ENCODE peak calls at places on chromosomes 1 and 21, in seven cellular contexts. One of them, this sample, is unnamed. For H3K4me1, the result is how much of the 10 kb centered on the place peaks cover.

GRCh38 chr1:162943627-162944026 is 82.7 kb upstream of the CCDC190 start:
- DNase-seq in astrocyte: peak
- DNase-seq in OCI-LY7: no peak
- DNase-seq in CD8-positive, alpha-beta T cell: no peak
- DNase-seq in psoas muscle: no peak
- DNase-seq in left ventricle myocardium inferior: no peak
- DNase-seq in heart left ventricle: no peak
- DNase-seq in this sample: no peak

GRCh38 chr1:229848762-229849677 is 218.0 kb upstream of the GALNT2 start:
- DNase-seq in CD8-positive, alpha-beta T cell: no peak
- DNase-seq in left ventricle myocardium inferior: no peak
- DNase-seq in OCI-LY7: peak
- DNase-seq in psoas muscle: no peak
- DNase-seq in heart left ventricle: no peak
- DNase-seq in astrocyte: no peak
- DNase-seq in this sample: no peak

GRCh38 chr1:1779691-1780597 is 1.7 kb upstream of the NADK start:
- DNase-seq in OCI-LY7: peak
- DNase-seq in heart left ventricle: peak
- DNase-seq in astrocyte: peak
- DNase-seq in left ventricle myocardium inferior: peak
- DNase-seq in CD8-positive, alpha-beta T cell: peak
- DNase-seq in psoas muscle: peak
- DNase-seq in this sample: peak

GRCh38 chr1:39927538-39927937 is 25.8 kb upstream of the MYCL start:
- DNase-seq in CD8-positive, alpha-beta T cell: no peak
- DNase-seq in psoas muscle: no peak
- DNase-seq in astrocyte: no peak
- DNase-seq in left ventricle myocardium inferior: no peak
- DNase-seq in heart left ventricle: no peak
- DNase-seq in OCI-LY7: no peak
- DNase-seq in this sample: no peak

GRCh38 chr1:162541619-162542141 is 19.8 kb upstream of the UAP1 start:
- DNase-seq in heart left ventricle: peak
- DNase-seq in CD8-positive, alpha-beta T cell: no peak
- DNase-seq in OCI-LY7: no peak
- DNase-seq in astrocyte: peak
- DNase-seq in psoas muscle: peak
- DNase-seq in left ventricle myocardium inferior: peak
- DNase-seq in this sample: no peak

GRCh38 chr1:202034149-202034682 is 23.8 kb downstream of the ELF3 start:
- DNase-seq in OCI-LY7: no peak
- DNase-seq in heart left ventricle: no peak
- DNase-seq in psoas muscle: no peak
- DNase-seq in astrocyte: no peak
- DNase-seq in left ventricle myocardium inferior: no peak
- DNase-seq in CD8-positive, alpha-beta T cell: no peak
- DNase-seq in this sample: no peak

GRCh38 chr1:95067069-95067468 is 5.7 kb downstream of the ALG14 start:
- DNase-seq in astrocyte: no peak
- DNase-seq in left ventricle myocardium inferior: no peak
- DNase-seq in psoas muscle: no peak
- DNase-seq in CD8-positive, alpha-beta T cell: no peak
- DNase-seq in heart left ventricle: no peak
- DNase-seq in OCI-LY7: no peak
- DNase-seq in this sample: no peak

GRCh38 chr1:150072959-150073358 is 5.4 kb downstream of the VPS45 start:
- DNase-seq in heart left ventricle: no peak
- DNase-seq in left ventricle myocardium inferior: no peak
- DNase-seq in psoas muscle: no peak
- DNase-seq in OCI-LY7: peak
- DNase-seq in astrocyte: no peak
- DNase-seq in CD8-positive, alpha-beta T cell: no peak
- DNase-seq in this sample: no peak

GRCh38 chr1:153292740-153293479 is 19.8 kb downstream of the PGLYRP3 start:
- DNase-seq in psoas muscle: no peak
- DNase-seq in heart left ventricle: no peak
- DNase-seq in OCI-LY7: no peak
- DNase-seq in left ventricle myocardium inferior: no peak
- DNase-seq in astrocyte: no peak
- DNase-seq in CD8-positive, alpha-beta T cell: no peak
- DNase-seq in this sample: no peak

GRCh38 chr1:79815115-79815514 is 808.6 kb upstream of the ADGRL4 start:
- DNase-seq in CD8-positive, alpha-beta T cell: no peak
- DNase-seq in left ventricle myocardium inferior: no peak
- DNase-seq in OCI-LY7: no peak
- DNase-seq in heart left ventricle: no peak
- DNase-seq in astrocyte: no peak
- DNase-seq in psoas muscle: no peak
- DNase-seq in this sample: no peak

GRCh38 chr1:55833452-55834160 is 618.4 kb upstream of the USP24 start:
- DNase-seq in OCI-LY7: no peak
- DNase-seq in CD8-positive, alpha-beta T cell: no peak
- DNase-seq in left ventricle myocardium inferior: no peak
- DNase-seq in astrocyte: peak
- DNase-seq in psoas muscle: no peak
- DNase-seq in heart left ventricle: no peak
- DNase-seq in this sample: no peak

GRCh38 chr1:95226781-95227660 is 7.0 kb upstream of the RWDD3 start:
- DNase-seq in OCI-LY7: no peak
- DNase-seq in psoas muscle: no peak
- DNase-seq in CD8-positive, alpha-beta T cell: no peak
- DNase-seq in astrocyte: no peak
- DNase-seq in left ventricle myocardium inferior: no peak
- DNase-seq in heart left ventricle: no peak
- DNase-seq in this sample: no peak

GRCh38 chr1:58773406-58773840 is 10.4 kb downstream of the JUN start:
- DNase-seq in left ventricle myocardium inferior: peak
- DNase-seq in psoas muscle: peak
- DNase-seq in astrocyte: peak
- DNase-seq in OCI-LY7: peak
- DNase-seq in CD8-positive, alpha-beta T cell: no peak
- DNase-seq in heart left ventricle: peak
- DNase-seq in this sample: peak

GRCh38 chr1:33655496-33655895 is 183.1 kb downstream of the ZSCAN20 start:
- DNase-seq in psoas muscle: no peak
- DNase-seq in OCI-LY7: no peak
- DNase-seq in left ventricle myocardium inferior: peak
- DNase-seq in astrocyte: no peak
- DNase-seq in heart left ventricle: peak
- DNase-seq in CD8-positive, alpha-beta T cell: no peak
- DNase-seq in this sample: no peak

GRCh38 chr1:61191140-61191720 is 108.9 kb downstream of the NFIA start:
- DNase-seq in CD8-positive, alpha-beta T cell: no peak
- DNase-seq in astrocyte: no peak
- DNase-seq in left ventricle myocardium inferior: no peak
- DNase-seq in heart left ventricle: no peak
- DNase-seq in psoas muscle: no peak
- DNase-seq in OCI-LY7: no peak
- DNase-seq in this sample: no peak

GRCh38 chr1:104056786-104057185 is 307.1 kb downstream of the AMY1C start:
- DNase-seq in psoas muscle: no peak
- DNase-seq in astrocyte: no peak
- DNase-seq in OCI-LY7: no peak
- DNase-seq in CD8-positive, alpha-beta T cell: no peak
- DNase-seq in heart left ventricle: no peak
- DNase-seq in left ventricle myocardium inferior: no peak
- DNase-seq in this sample: no peak

GRCh38 chr1:155017021-155017945 is 14.7 kb downstream of the ZBTB7B start:
- DNase-seq in CD8-positive, alpha-beta T cell: peak
- DNase-seq in psoas muscle: peak
- DNase-seq in heart left ventricle: peak
- DNase-seq in astrocyte: peak
- DNase-seq in left ventricle myocardium inferior: peak
- DNase-seq in OCI-LY7: peak
- DNase-seq in this sample: peak

GRCh38 chr1:9436258-9436657 is 103.0 kb upstream of the SLC25A33 start:
- DNase-seq in CD8-positive, alpha-beta T cell: no peak
- DNase-seq in psoas muscle: no peak
- DNase-seq in heart left ventricle: no peak
- DNase-seq in OCI-LY7: no peak
- DNase-seq in left ventricle myocardium inferior: no peak
- DNase-seq in astrocyte: no peak
- DNase-seq in this sample: no peak

GRCh38 chr1:178094752-178095645 is 1.1 kb downstream of the RASAL2 start:
- DNase-seq in heart left ventricle: no peak
- DNase-seq in astrocyte: peak
- DNase-seq in OCI-LY7: no peak
- DNase-seq in left ventricle myocardium inferior: no peak
- DNase-seq in psoas muscle: no peak
- DNase-seq in CD8-positive, alpha-beta T cell: no peak
- DNase-seq in this sample: no peak

GRCh38 chr1:17119076-17119743 is at the start of gene PADI2:
- DNase-seq in astrocyte: no peak
- DNase-seq in CD8-positive, alpha-beta T cell: peak
- DNase-seq in psoas muscle: peak
- DNase-seq in OCI-LY7: peak
- DNase-seq in heart left ventricle: peak
- DNase-seq in left ventricle myocardium inferior: peak
- DNase-seq in this sample: no peak

GRCh38 chr1:107599220-107599619 is 365.8 kb downstream of the VAV3 start:
- DNase-seq in OCI-LY7: no peak
- DNase-seq in psoas muscle: no peak
- DNase-seq in astrocyte: no peak
- DNase-seq in left ventricle myocardium inferior: no peak
- DNase-seq in heart left ventricle: no peak
- DNase-seq in CD8-positive, alpha-beta T cell: no peak
- DNase-seq in this sample: no peak

GRCh38 chr1:59976194-59977074 is 49.9 kb upstream of the CYP2J2 start:
- DNase-seq in psoas muscle: peak
- DNase-seq in CD8-positive, alpha-beta T cell: peak
- DNase-seq in OCI-LY7: peak
- DNase-seq in left ventricle myocardium inferior: peak
- DNase-seq in heart left ventricle: peak
- DNase-seq in astrocyte: no peak
- DNase-seq in this sample: peak

DNA sequence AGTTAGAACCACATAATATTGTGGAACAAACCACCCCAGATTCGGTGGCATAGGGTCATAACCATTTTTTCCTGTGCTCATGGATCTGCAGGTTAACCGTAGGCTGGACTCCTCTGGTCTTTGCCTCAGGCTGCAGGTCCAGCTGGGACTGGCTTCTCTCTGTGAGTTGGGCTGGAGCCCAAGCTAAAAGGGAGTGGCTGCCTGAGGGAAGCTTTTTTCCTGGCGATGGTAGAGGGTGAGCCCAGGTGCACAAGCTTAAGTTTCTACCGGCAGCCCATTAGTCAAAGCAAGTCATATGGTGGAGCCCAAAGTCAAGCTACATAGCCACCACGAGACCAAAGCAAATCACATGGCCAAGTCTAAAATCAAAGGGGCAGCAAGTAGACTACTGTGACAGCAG is 13.8 kb downstream of the EPHX4 start:
- DNase-seq in CD8-positive, alpha-beta T cell: no peak
- DNase-seq in heart left ventricle: no peak
- DNase-seq in astrocyte: no peak
- DNase-seq in OCI-LY7: no peak
- DNase-seq in left ventricle myocardium inferior: no peak
- DNase-seq in psoas muscle: no peak
- DNase-seq in this sample: no peak
- H3K4me1 ChIP-seq in CD8-positive, alpha-beta T cell: under half
- H3K4me1 ChIP-seq in heart left ventricle: under half
- H3K4me1 ChIP-seq in astrocyte: under half
- H3K4me1 ChIP-seq in OCI-LY7: under half
- H3K4me1 ChIP-seq in left ventricle myocardium inferior: under half
- H3K4me1 ChIP-seq in psoas muscle: under half
- H3K4me1 ChIP-seq in this sample: under half

DNA sequence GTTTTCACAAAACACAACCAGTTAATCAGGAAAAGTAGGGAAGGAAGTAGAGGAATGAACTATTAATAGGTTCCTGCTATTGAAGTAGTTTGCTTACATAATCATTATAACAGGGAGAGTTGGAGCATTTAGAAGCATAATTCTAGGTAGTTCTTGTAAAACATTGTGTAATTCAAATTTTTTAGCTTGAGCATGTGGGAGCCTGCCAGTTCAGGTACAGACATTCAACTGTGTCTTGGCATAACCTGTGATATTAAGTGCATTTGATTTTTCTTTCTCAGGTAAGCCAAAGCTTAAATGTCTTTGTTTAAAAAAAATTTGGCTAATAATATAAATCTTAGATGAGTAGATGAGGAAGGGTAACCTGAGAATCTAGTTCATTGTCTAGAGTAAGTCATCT is 3.4 kb downstream of the YTHDF2 start:
- DNase-seq in OCI-LY7: no peak
- DNase-seq in heart left ventricle: no peak
- DNase-seq in psoas muscle: no peak
- DNase-seq in CD8-positive, alpha-beta T cell: no peak
- DNase-seq in left ventricle myocardium inferior: no peak
- DNase-seq in astrocyte: no peak
- DNase-seq in this sample: no peak
- TF ChIP-seq CTCF in OCI-LY7: no peak
- TF ChIP-seq CTCF in heart left ventricle: no peak
- TF ChIP-seq CTCF in psoas muscle: no peak
- TF ChIP-seq CTCF in CD8-positive, alpha-beta T cell: no peak
- TF ChIP-seq CTCF in left ventricle myocardium inferior: no peak
- TF ChIP-seq CTCF in astrocyte: no peak
- TF ChIP-seq CTCF in this sample: no peak

GRCh38 chr21:16767201-16767600 is 745.6 kb upstream of the CXADR start:
- DNase-seq in psoas muscle: no peak
- DNase-seq in OCI-LY7: no peak
- DNase-seq in left ventricle myocardium inferior: no peak
- DNase-seq in CD8-positive, alpha-beta T cell: no peak
- DNase-seq in heart left ventricle: no peak
- DNase-seq in astrocyte: no peak
- DNase-seq in this sample: no peak

GRCh38 chr21:16770279-16770678 is 742.6 kb upstream of the CXADR start:
- DNase-seq in psoas muscle: no peak
- DNase-seq in left ventricle myocardium inferior: no peak
- DNase-seq in heart left ventricle: no peak
- DNase-seq in CD8-positive, alpha-beta T cell: no peak
- DNase-seq in OCI-LY7: no peak
- DNase-seq in astrocyte: peak
- DNase-seq in this sample: no peak

GRCh38 chr21:16773206-16773605 is 739.6 kb upstream of the CXADR start:
- DNase-seq in heart left ventricle: no peak
- DNase-seq in CD8-positive, alpha-beta T cell: no peak
- DNase-seq in OCI-LY7: no peak
- DNase-seq in astrocyte: peak
- DNase-seq in psoas muscle: no peak
- DNase-seq in left ventricle myocardium inferior: no peak
- DNase-seq in this sample: no peak

GRCh38 chr21:16768096-16768495 is 744.7 kb upstream of the CXADR start:
- DNase-seq in left ventricle myocardium inferior: no peak
- DNase-seq in CD8-positive, alpha-beta T cell: no peak
- DNase-seq in psoas muscle: no peak
- DNase-seq in astrocyte: no peak
- DNase-seq in OCI-LY7: no peak
- DNase-seq in heart left ventricle: no peak
- DNase-seq in this sample: no peak
- H3K27ac ChIP-seq in left ventricle myocardium inferior: no peak
- H3K27ac ChIP-seq in CD8-positive, alpha-beta T cell: no peak
- H3K27ac ChIP-seq in psoas muscle: no peak
- H3K27ac ChIP-seq in astrocyte: no peak
- H3K27ac ChIP-seq in OCI-LY7: no peak
- H3K27ac ChIP-seq in heart left ventricle: no peak
- H3K27ac ChIP-seq in this sample: no peak

DNA sequence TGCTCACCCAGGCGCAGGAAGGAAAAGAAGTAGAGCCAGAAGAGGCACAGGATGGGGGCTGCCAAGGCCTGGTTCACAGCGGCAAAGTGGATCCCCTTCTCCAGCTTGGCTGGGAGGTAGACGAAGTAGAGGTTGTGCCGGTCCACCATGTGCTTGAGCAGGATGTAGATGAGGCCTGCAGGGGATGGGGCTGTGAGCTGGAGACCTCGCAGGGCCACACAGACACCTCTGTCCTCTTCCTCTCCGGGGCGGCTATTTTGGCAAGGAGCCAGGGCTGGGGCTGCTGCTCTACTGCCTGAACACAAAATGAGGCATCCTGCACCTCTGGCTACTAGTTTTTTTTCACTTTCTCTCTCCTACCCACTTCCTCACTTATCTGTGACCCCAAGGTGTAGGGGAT is 32.3 kb downstream of the TMEM63A start:
- DNase-seq in astrocyte: no peak
- DNase-seq in CD8-positive, alpha-beta T cell: peak
- DNase-seq in heart left ventricle: peak
- DNase-seq in psoas muscle: peak
- DNase-seq in OCI-LY7: peak
- DNase-seq in left ventricle myocardium inferior: no peak
- DNase-seq in this sample: no peak
- H3K4me1 ChIP-seq in astrocyte: under half
- H3K4me1 ChIP-seq in CD8-positive, alpha-beta T cell: half or more
- H3K4me1 ChIP-seq in heart left ventricle: under half
- H3K4me1 ChIP-seq in psoas muscle: under half
- H3K4me1 ChIP-seq in OCI-LY7: half or more
- H3K4me1 ChIP-seq in left ventricle myocardium inferior: half or more
- H3K4me1 ChIP-seq in this sample: under half

This sample was measured in tibial nerve.